ENCODE peak calls at places on chromosome 6, in seven cellular contexts. K, V, X, T, C, Z and U are unnamed samples.

GRCh38 chr6:130033999-130034814 is 15.8 kb downstream of the L3MBTL3 start:
- DNase-seq in K (no peak), V (peak; percentile 79), X (no peak), T (no peak), C (no peak), Z (no peak), U (no peak)

GRCh38 chr6:36927114-36927513 is 27.4 kb upstream of the PI16 start:
- DNase-seq in K (no peak), V (no peak), X (no peak), T (no peak), C (no peak), Z (no peak), U (no peak)

GRCh38 chr6:168128006-168128630 is 49.1 kb upstream of the FRMD1 start:
- DNase-seq in K (no peak), V (no peak), X (no peak), T (peak; percentile 36), C (no peak), Z (no peak), U (no peak)

GRCh38 chr6:39313526-39314272 is 520 bp downstream of the KCNK17 start:
- DNase-seq in K (no peak), V (no peak), X (peak; percentile 56), T (peak; percentile 83), C (no peak), Z (no peak), U (no peak)

GRCh38 chr6:28251648-28252506 is at the start of gene ZKSCAN4:
- DNase-seq in K (peak; percentile 67), V (peak; percentile 90), X (peak; percentile 90), T (peak; percentile 87), C (peak; percentile 86), Z (peak; percentile 88), U (peak; percentile 55)

GRCh38 chr6:133889557-133890301 is 816 bp downstream of the TCF21 start:
- DNase-seq in K (no peak), V (no peak), X (peak; percentile 45), T (peak; percentile 80), C (no peak), Z (no peak), U (no peak)

GRCh38 chr6:156425374-156425773 is 351.8 kb upstream of the ARID1B start:
- DNase-seq in K (no peak), V (no peak), X (no peak), T (no peak), C (no peak), Z (no peak), U (no peak)

GRCh38 chr6:148218542-148219258 is 123.9 kb upstream of the SASH1 start:
- DNase-seq in K (no peak), V (no peak), X (no peak), T (no peak), C (no peak), Z (no peak), U (no peak)

GRCh38 chr6:4371207-4371921 is 236.0 kb upstream of the ECI2 start:
- DNase-seq in K (no peak), V (no peak), X (no peak), T (no peak), C (peak; percentile 59), Z (no peak), U (no peak)

GRCh38 chr6:160895562-160895961 is 96.0 kb upstream of the MAP3K4 start:
- DNase-seq in K (no peak), V (no peak), X (no peak), T (no peak), C (no peak), Z (no peak), U (no peak)

GRCh38 chr6:18609715-18610114 is 222.6 kb downstream of the RNF144B start:
- DNase-seq in K (no peak), V (no peak), X (no peak), T (no peak), C (no peak), Z (no peak), U (no peak)

GRCh38 chr6:89555751-89556150 is 82.8 kb downstream of the LYRM2 start:
- DNase-seq in K (no peak), V (no peak), X (no peak), T (no peak), C (no peak), Z (no peak), U (no peak)

GRCh38 chr6:36514554-36515456 is 32.5 kb downstream of the STK38 start:
- DNase-seq in K (no peak), V (no peak), X (no peak), T (no peak), C (no peak), Z (peak; percentile 30), U (no peak)

GRCh38 chr6:138981416-138981815 is 6.6 kb downstream of the REPS1 start:
- DNase-seq in K (no peak), V (no peak), X (no peak), T (no peak), C (peak; percentile 25), Z (no peak), U (no peak)

GRCh38 chr6:140253096-140253495 is 878.6 kb upstream of the CITED2 start:
- DNase-seq in K (no peak), V (no peak), X (no peak), T (no peak), C (no peak), Z (no peak), U (no peak)

GRCh38 chr6:44038543-44039065 is 88.6 kb downstream of the MRPL14 start:
- DNase-seq in K (no peak), V (no peak), X (peak; percentile 50), T (no peak), C (no peak), Z (no peak), U (no peak)

GRCh38 chr6:132929141-132929540 is 114.8 kb downstream of the RPS12 start:
- DNase-seq in K (no peak), V (no peak), X (no peak), T (no peak), C (no peak), Z (no peak), U (no peak)

GRCh38 chr6:123802697-123803455 is 789 bp upstream of the NKAIN2 start:
- DNase-seq in K (no peak), V (peak; percentile 22), X (peak; percentile 79), T (peak; percentile 94), C (peak; percentile 50), Z (peak; percentile 57), U (peak; percentile 86)

GRCh38 chr6:25439368-25439767 is 160.2 kb downstream of the CARMIL1 start:
- DNase-seq in K (no peak), V (no peak), X (no peak), T (no peak), C (no peak), Z (no peak), U (no peak)

GRCh38 chr6:133099573-133099972 is 141.6 kb upstream of the EYA4 start:
- DNase-seq in K (no peak), V (peak; percentile 83), X (no peak), T (no peak), C (no peak), Z (peak; percentile 93), U (no peak)

GRCh38 chr6:80440496-80441160 is 334.2 kb downstream of the BCKDHB start:
- DNase-seq in K (no peak), V (no peak), X (no peak), T (no peak), C (no peak), Z (no peak), U (no peak)

GRCh38 chr6:157133856-157134255 is 189.5 kb downstream of the TMEM242 start:
- DNase-seq in K (no peak), V (no peak), X (no peak), T (no peak), C (no peak), Z (no peak), U (no peak)

GRCh38 chr6:118877806-118878205 is 16.1 kb upstream of the ASF1A start:
- DNase-seq in K (no peak), V (no peak), X (no peak), T (no peak), C (no peak), Z (no peak), U (no peak)
- TF ChIP-seq JUND in K (no peak), V (no peak), X (no peak), T (no peak), C (no peak), Z (no peak), U (no peak)

DNA sequence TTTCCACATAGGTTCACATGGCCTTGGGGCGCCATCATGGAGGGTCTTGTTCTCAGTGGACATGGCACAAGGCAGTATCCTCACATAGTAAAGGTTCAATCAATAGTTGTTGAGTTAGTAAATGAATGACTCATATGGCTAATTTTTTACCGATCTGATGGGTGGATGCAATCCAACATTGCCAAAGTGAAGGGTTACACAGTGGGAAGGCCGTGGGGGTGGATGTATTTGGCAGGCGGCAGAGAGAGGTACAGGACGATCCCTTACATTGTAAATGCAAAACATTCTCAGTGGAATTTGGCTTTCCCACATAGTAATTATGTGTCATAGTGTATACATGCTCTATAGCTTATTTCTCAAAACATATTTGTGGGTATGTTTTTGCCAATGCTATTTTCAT is 21.0 kb upstream of the PDE7B start:
- DNase-seq in K (no peak), V (no peak), X (no peak), T (no peak), C (no peak), Z (no peak), U (no peak)
- TF ChIP-seq JUND in K (no peak), V (no peak), X (no peak), T (no peak), C (no peak), Z (no peak), U (no peak)

GRCh38 chr6:2900221-2900807 is 2.8 kb downstream of the SERPINB9 start:
- DNase-seq in K (no peak), V (no peak), X (no peak), T (no peak), C (no peak), Z (no peak), U (no peak)
- TF ChIP-seq JUND in K (no peak), V (no peak), X (no peak), T (no peak), C (no peak), Z (no peak), U (no peak)

GRCh38 chr6:35082046-35082732 is 59.0 kb downstream of the TCP11 start:
- DNase-seq in K (no peak), V (no peak), X (no peak), T (no peak), C (no peak), Z (no peak), U (no peak)
- TF ChIP-seq JUND in K (no peak), V (no peak), X (no peak), T (no peak), C (no peak), Z (no peak), U (no peak)